ENCODE peak calls at places on chromosomes 7 and 10, in six cellular contexts. J is esophagus squamous epithelium, Q is upper lobe of right lung, W is tibial artery, T is neural progenitor cell, F is lower lobe of right lung. H is an unnamed sample.

GRCh38 chr7:77182261-77182660 is 17.4 kb downstream of the FGL2 start:
- DNase-seq in J (no peak), Q (no peak), W (no peak), T (no peak), F (no peak), H (no peak)

GRCh38 chr10:113651021-113651420 is 12.8 kb downstream of the NRAP start:
- DNase-seq in J (no peak), Q (no peak), W (no peak), T (no peak), F (no peak), H (no peak)

GRCh38 chr10:5466451-5466996 is 32.8 kb downstream of the CALML5 start:
- DNase-seq in J (no peak), Q (peak; percentile 84), W (no peak), T (peak; percentile 27), F (peak; percentile 80), H (peak; percentile 84)

GRCh38 chr10:121054876-121055275 is 203.7 kb downstream of the WDR11 start:
- DNase-seq in J (no peak), Q (no peak), W (no peak), T (no peak), F (no peak), H (no peak)

GRCh38 chr10:25556457-25556856 is 377.6 kb upstream of the MYO3A start:
- DNase-seq in J (no peak), Q (no peak), W (no peak), T (no peak), F (no peak), H (peak; percentile 68)

GRCh38 chr10:73910764-73911552 is at the start of gene PLAU:
- DNase-seq in J (no peak), Q (peak; percentile 79), W (peak; percentile 58), T (peak; percentile 85), F (peak; percentile 80), H (no peak)

GRCh38 chr10:12772797-12773587 is 228.5 kb downstream of the CCDC3 start:
- DNase-seq in J (no peak), Q (no peak), W (no peak), T (no peak), F (no peak), H (no peak)

GRCh38 chr7:32073533-32073932 is 3.3 kb upstream of the PDE1C start:
- DNase-seq in J (no peak), Q (no peak), W (no peak), T (no peak), F (no peak), H (peak; percentile 26)

GRCh38 chr7:148264933-148265557 is 325.5 kb upstream of the C7orf33 start:
- DNase-seq in J (no peak), Q (no peak), W (no peak), T (peak; percentile 76), F (no peak), H (peak; percentile 33)

GRCh38 chr10:54703086-54703485 is 97.9 kb downstream of the PCDH15 start:
- DNase-seq in J (no peak), Q (no peak), W (no peak), T (no peak), F (no peak), H (no peak)

GRCh38 chr7:74173074-74173473 is 1.1 kb upstream of the EIF4H start:
- DNase-seq in J (no peak), Q (peak; percentile 72), W (no peak), T (no peak), F (peak; percentile 63), H (no peak)

DNA sequence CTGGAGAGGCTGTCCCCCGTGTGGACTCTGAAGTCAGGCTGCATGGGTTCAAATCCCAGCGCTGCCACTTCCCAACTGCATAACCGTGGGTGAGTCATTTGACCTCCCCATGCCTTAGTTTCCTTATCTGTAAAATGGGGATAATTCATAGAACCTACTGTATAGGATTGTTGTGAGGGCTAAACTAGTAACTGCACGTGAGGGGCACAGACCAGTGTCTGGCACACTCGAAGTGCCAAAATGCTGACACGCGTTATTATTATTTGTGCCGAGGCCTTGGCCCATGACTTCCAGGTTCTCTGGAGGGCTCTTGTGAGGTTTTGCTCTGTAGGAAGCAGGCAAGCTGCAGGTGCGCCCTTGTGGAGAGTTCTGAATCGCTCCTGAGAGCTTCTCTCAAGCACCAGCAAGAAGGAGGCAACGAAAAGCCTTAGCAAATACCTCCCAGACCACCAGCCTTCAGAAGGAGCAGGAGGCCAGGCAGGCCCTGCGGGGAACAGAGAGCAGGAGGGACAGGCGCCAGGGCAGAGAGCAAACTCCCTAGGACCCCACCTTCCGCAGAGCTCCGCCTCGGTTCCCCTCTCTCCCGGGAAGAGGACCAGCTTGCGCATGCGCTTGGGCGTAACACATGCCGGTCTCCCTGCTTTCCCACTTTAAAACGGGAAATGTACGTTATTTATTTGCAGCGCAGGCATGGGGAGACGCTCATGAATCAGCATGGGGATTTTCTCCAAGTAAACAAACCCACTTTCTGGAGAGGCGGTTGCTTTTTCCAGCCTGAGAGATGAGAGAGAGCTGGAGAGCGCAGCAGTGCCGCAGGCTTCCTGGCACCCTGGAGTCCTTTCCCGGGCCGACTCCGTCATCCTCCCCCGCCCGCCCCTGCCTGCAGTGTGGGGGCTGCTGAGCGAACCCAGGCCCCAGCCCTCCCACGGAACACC is 39.6 kb downstream of the SORCS3 start:
- DNase-seq in J (no peak), Q (peak; percentile 68), W (no peak), T (peak; percentile 74), F (no peak), H (peak; percentile 14)
- H3K4me3 ChIP-seq in J (peak overlapping the region; percentile 17), Q (peak overlapping the region; percentile 25), W (no peak overlapping the region), T (peak overlapping the region; percentile 43), F (peak overlapping the region; percentile 43), H (no peak overlapping the region)

GRCh38 chr10:4151466-4151865 is 366.5 kb upstream of the KLF6 start:
- DNase-seq in J (no peak), Q (no peak), W (no peak), T (peak; percentile 36), F (no peak), H (no peak)
- TF ChIP-seq CTCF in J (no peak), Q (no peak), W (no peak), T (peak; percentile 44), F (no peak), H (no peak)

GRCh38 chr10:122342293-122343134 is 32.0 kb upstream of the PLEKHA1 start:
- DNase-seq in J (no peak), Q (no peak), W (no peak), T (peak; percentile 57), F (no peak), H (peak; percentile 72)

GRCh38 chr10:122344741-122345258 is 29.7 kb upstream of the PLEKHA1 start:
- DNase-seq in J (no peak), Q (no peak), W (no peak), T (no peak), F (no peak), H (no peak)

GRCh38 chr10:122346326-122346950 is 28.1 kb upstream of the PLEKHA1 start:
- DNase-seq in J (no peak), Q (no peak), W (no peak), T (no peak), F (no peak), H (no peak)

GRCh38 chr10:122343135-122343800 is 31.2 kb upstream of the PLEKHA1 start:
- DNase-seq in J (no peak), Q (no peak), W (no peak), T (no peak), F (no peak), H (no peak)

GRCh38 chr10:122343936-122344335 is 30.6 kb upstream of the PLEKHA1 start:
- DNase-seq in J (no peak), Q (no peak), W (no peak), T (no peak), F (no peak), H (no peak)
- H3K4me3 ChIP-seq in J (no peak overlapping the region), Q (no peak overlapping the region), W (no peak overlapping the region), T (no peak overlapping the region), F (no peak overlapping the region), H (no peak overlapping the region)

GRCh38 chr10:14236341-14236740 is 94.4 kb downstream of the FRMD4A start:
- DNase-seq in J (no peak), Q (no peak), W (no peak), T (no peak), F (no peak), H (no peak)

GRCh38 chr10:14241196-14241595 is 89.5 kb downstream of the FRMD4A start:
- DNase-seq in J (no peak), Q (no peak), W (no peak), T (no peak), F (no peak), H (no peak)

GRCh38 chr10:14244801-14245211 is 85.9 kb downstream of the FRMD4A start:
- DNase-seq in J (no peak), Q (no peak), W (no peak), T (no peak), F (no peak), H (peak; percentile 2)

GRCh38 chr10:14244147-14244546 is 86.6 kb downstream of the FRMD4A start:
- DNase-seq in J (no peak), Q (no peak), W (no peak), T (peak; percentile 61), F (no peak), H (no peak)

GRCh38 chr10:14240253-14241189 is 90.2 kb downstream of the FRMD4A start:
- DNase-seq in J (no peak), Q (no peak), W (no peak), T (peak; percentile 48), F (no peak), H (no peak)
- TF ChIP-seq CTCF in J (no peak), Q (peak; percentile 14), W (no peak), T (peak; percentile 57), F (no peak), H (no peak)

DNA sequence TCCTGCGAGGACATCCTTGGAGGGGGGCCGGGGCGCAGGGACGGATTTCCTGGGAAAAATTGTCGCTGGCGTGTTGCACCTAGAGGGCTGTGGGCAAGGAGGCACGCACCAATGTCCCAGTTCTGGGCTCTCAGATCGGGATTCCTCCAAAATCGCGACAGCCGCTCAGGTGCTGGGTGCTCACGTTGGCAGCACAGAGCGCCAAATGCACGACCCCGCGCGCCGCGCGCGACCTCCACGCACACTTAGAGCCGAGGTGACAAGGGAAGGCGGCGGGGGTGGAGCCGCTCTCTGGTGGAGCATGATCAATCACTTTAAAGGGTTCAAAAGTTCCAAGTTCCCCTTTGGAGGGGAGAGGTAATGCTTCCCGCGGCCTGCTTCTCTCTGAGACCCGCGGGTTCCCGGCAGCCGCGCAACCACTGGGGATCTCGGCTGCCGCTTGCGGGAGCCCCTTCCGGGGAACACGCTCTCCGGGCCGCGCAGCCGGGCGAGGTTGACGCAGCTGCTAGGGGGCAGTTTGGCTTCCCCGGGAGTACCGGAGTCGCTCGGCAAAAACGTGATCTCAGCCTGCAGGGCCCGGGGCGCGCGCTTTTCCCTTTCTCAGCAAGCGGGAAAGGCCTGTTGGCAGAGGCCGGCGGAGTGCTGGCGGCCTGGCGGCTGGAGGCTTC is 25.4 kb downstream of the SKIDA1 start:
- DNase-seq in J (no peak), Q (no peak), W (no peak), T (peak; percentile 53), F (peak; percentile 48), H (no peak)
- H3K4me3 ChIP-seq in J (peak overlapping the region; percentile 30), Q (peak overlapping the region; percentile 26), W (peak overlapping the region; percentile 15), T (peak overlapping the region; percentile 67), F (peak overlapping the region; percentile 32), H (no peak overlapping the region)

GRCh38 chr7:129898502-129899160 is 54.1 kb downstream of the UBE2H start:
- DNase-seq in J (no peak), Q (no peak), W (no peak), T (no peak), F (no peak), H (no peak)
- TF ChIP-seq CTCF in J (no peak), Q (no peak), W (no peak), T (no peak), F (no peak), H (no peak)

GRCh38 chr10:16884485-16884884 is 67.3 kb upstream of the RSU1 start:
- DNase-seq in J (no peak), Q (no peak), W (no peak), T (no peak), F (no peak), H (no peak)
- H3K4me3 ChIP-seq in J (no peak overlapping the region), Q (no peak overlapping the region), W (no peak overlapping the region), T (no peak overlapping the region), F (no peak overlapping the region), H (no peak overlapping the region)

H was measured in fibroblast of the aortic adventitia.